ENCODE peak calls at places on chromosomes 4 and X, in ten cellular contexts. P is brain microvascular endothelial cell, G is WERI-Rb-1, I is HAP-1, S is endodermal cell, R is cardiac fibroblast, H is breast epithelium, B is GM12864, Z is A549, L is GM12865. U is an unnamed sample.

GRCh38 chr4:6362896-6363295 is 93.2 kb downstream of the WFS1 start:
- DNase-seq in H (no peak), B (no peak), I (peak), P (peak), Z (no peak), L (peak), S (peak), G (no peak), R (peak), U (no peak)

GRCh38 chrX:68685722-68686683 is 38.5 kb downstream of the STARD8 start:
- DNase-seq in P (peak), S (peak), B (no peak), R (peak), L (peak), G (peak), I (peak), H (no peak), Z (peak), U (no peak)

GRCh38 chr4:149031399-149031798 is 589.2 kb upstream of the NR3C2 start:
- DNase-seq in H (no peak), G (no peak), R (peak), P (no peak), Z (no peak), S (peak), L (peak), B (no peak), I (peak), U (peak)

GRCh38 chr4:675036-675804 is 878 bp downstream of the MYL5 start:
- DNase-seq in R (no peak), G (no peak), L (peak), B (no peak), H (no peak), I (no peak), P (no peak), Z (no peak), S (no peak), U (no peak)

GRCh38 chr4:78558421-78558820 is 6.9 kb downstream of the ANXA3 start:
- DNase-seq in I (no peak), Z (no peak), B (no peak), G (no peak), L (no peak), S (no peak), P (no peak), R (peak), H (no peak), U (no peak)

GRCh38 chr4:26463386-26463785 is 26.9 kb downstream of the CCKAR start:
- DNase-seq in I (no peak), P (no peak), L (no peak), S (no peak), H (no peak), G (no peak), R (no peak), Z (no peak), B (no peak), U (no peak)

GRCh38 chrX:40099046-40099968 is 1.5 kb upstream of the BCOR start:
- DNase-seq in I (peak), B (peak), P (no peak), R (no peak), H (no peak), S (peak), Z (no peak), G (peak), L (peak), U (no peak)

GRCh38 chr4:147842573-147842972 is 110.7 kb downstream of the ARHGAP10 start:
- DNase-seq in H (no peak), Z (no peak), S (no peak), B (no peak), P (peak), L (no peak), R (peak), I (no peak), G (no peak), U (no peak)

GRCh38 chr4:182840108-182840507 is 77.1 kb downstream of the DCTD start:
- DNase-seq in G (no peak), Z (no peak), P (no peak), I (no peak), L (no peak), H (no peak), S (no peak), B (no peak), R (no peak), U (no peak)

GRCh38 chr4:119647558-119647957 is 19.0 kb upstream of the PDE5A start:
- DNase-seq in S (no peak), Z (no peak), H (no peak), P (peak), R (no peak), L (no peak), G (no peak), I (no peak), B (no peak), U (no peak)

GRCh38 chr4:182649698-182650477 is 267.3 kb downstream of the DCTD start:
- DNase-seq in B (no peak), P (peak), L (no peak), Z (no peak), S (no peak), I (no peak), H (no peak), R (no peak), G (no peak), U (no peak)

DNA sequence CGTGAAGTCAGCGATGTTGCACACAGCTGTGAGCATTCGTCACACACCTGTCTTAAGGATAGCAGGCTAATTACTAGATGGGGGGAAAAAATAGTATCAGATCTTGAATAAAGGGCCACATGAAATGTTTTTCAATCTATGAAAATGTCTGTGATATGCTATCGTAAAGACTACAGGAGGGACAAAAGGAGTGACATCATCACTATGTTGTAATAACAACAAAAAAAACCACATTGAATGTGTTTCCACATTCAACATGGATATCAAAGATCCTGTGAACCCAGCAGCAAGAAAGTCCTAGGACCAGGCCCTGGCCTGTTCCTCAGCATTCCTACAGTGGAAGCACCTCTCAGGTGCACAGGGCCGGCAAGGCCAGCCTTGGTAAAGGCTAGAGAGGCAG is 118.4 kb downstream of the RELL1 start:
- DNase-seq in H (no peak), P (no peak), L (no peak), I (no peak), S (no peak), B (no peak), Z (no peak), R (peak), G (no peak), U (no peak)
- H3K4me3 ChIP-seq in H (no peak), P (no peak), L (no peak), I (no peak), S (no peak), B (no peak), Z (no peak), R (no peak), G (no peak), U (no peak)

DNA sequence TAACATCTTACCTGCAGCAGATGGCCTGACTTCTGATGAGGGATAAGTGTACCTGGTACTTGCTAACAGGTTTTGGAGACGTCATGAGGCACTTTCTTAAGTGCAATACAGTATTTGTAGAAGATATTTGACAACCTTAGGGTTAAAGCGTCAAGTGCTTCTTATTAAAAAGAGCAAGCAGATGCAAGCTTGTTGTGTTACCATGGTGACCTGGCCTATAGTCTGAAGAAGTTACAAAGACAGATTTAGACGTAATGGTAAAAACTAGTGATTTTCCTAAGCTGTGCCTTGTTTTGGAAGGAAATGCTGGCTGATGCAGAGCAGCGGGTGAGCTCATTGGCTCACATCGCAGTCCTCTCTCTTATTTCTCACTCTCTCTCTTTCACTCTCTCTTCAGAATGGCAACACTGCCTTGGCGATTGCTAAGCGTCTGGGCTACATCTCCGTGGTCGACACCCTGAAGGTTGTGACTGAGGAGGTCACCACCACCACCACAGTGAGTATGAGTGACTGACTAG is 243.6 kb downstream of the ANK2 start:
- DNase-seq in L (no peak), P (peak), I (peak), B (no peak), G (no peak), H (no peak), S (no peak), Z (no peak), R (peak), U (no peak)
- H3K4me3 ChIP-seq in L (no peak), P (no peak), I (no peak), B (no peak), G (no peak), H (peak), S (no peak), Z (no peak), R (peak), U (peak)

DNA sequence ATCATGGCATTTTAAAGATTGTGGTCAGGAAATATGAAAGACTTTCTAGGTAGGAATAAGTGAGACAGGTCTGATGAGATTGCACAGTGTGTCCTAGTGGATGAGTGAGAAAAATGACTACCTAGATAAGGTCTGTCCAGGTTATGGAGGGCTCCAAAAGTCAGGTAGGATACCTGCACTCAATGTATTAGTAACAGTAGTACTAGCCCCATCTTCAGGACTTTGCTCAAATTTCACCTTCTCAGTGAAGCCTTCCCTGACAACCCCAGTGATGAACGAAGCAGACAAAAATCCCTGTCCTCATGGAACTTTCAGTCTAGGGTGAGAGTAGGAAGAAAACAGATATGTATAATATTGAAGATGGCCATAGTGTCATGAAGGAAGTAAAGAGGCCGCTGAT is 85.7 kb downstream of the ZIC3 start:
- DNase-seq in G (no peak), R (no peak), Z (no peak), P (no peak), H (no peak), I (no peak), L (no peak), B (no peak), S (no peak), U (no peak)
- H3K4me3 ChIP-seq in G (no peak), R (no peak), Z (no peak), P (no peak), H (no peak), I (no peak), L (no peak), B (no peak), S (no peak), U (no peak)

GRCh38 chr4:47017081-47017480 is 14.3 kb upstream of the GABRB1 start:
- DNase-seq in P (no peak), B (no peak), I (no peak), G (no peak), R (no peak), L (no peak), S (no peak), H (no peak), Z (no peak), U (no peak)

GRCh38 chr4:47010347-47011188 is 17.2 kb upstream of the GABRA4 start:
- DNase-seq in H (no peak), S (no peak), B (peak), P (no peak), L (peak), R (no peak), Z (no peak), G (no peak), I (no peak), U (no peak)

GRCh38 chr4:47013373-47013772 is 18.0 kb upstream of the GABRB1 start:
- DNase-seq in I (no peak), R (no peak), Z (no peak), H (no peak), G (no peak), P (no peak), L (no peak), S (no peak), B (no peak), U (no peak)

DNA sequence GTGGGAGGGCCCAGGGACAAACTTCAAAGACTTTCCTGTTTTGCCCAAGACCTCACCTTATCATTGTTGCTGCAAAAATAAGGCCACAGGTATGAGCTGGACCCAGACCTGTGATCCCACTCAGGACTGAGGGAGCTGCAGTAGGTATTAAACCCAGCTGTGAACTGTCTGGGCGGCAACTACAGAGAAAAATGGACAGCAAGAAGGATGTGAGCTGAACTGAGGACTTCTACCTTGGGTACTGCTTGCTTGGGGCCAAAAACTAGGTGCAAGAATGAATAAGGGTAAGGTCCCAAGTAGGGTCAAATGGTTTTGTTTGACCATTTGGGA is 17.8 kb upstream of the GABRA4 start:
- DNase-seq in I (no peak), Z (no peak), B (no peak), H (no peak), S (no peak), L (no peak), G (no peak), R (no peak), P (no peak), U (no peak)
- H3K4me3 ChIP-seq in I (no peak), Z (no peak), B (no peak), H (peak), S (no peak), L (no peak), G (no peak), R (no peak), P (no peak), U (no peak)

DNA sequence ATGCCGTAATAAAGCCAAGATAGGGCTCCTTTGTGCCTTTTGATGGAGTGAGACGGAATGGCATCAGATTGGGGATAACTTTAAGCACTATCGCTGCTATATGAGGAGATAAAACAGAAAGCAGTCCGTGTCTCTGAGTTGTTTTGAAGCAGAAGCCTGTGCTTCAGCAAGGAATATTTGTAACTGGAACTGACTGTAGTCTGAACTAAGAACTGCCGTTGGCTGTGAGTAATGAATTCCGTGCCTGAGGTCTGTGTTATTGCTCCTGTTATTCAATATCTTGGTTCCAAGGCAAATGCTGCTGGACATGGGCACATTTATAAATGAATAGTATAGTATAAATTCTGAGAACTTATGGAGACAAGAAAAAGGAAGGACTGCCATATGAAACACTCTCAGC is 297.3 kb downstream of the ANKRD50 start:
- DNase-seq in G (no peak), H (no peak), I (no peak), P (peak), S (no peak), B (no peak), R (peak), L (no peak), Z (no peak), U (no peak)
- H3K4me3 ChIP-seq in G (no peak), H (no peak), I (no peak), P (peak), S (no peak), B (no peak), R (peak), L (no peak), Z (no peak), U (peak)

U was measured in astrocyte of the cerebellum.